ENCODE peak calls at places on chromosomes 16 and 17, in six cellular contexts. R is activated naive CD8-positive, alpha-beta T cell treated with anti-CD3 and anti-CD28 coated beads, Interleukin-2, amount 50 U/mL, for 24 hours; H is T-helper 1 cell; Q is GM18507; W is SHP77; E is caudate nucleus. C is an unnamed sample.

GRCh38 chr16:56423584-56424403 is 1.6 kb downstream of the AMFR start:
- DNase-seq in W (no peak), H (no peak), Q (no peak), R (no peak), E (no peak), C (no peak)

GRCh38 chr17:29557717-29558116 is 9.1 kb downstream of the ABHD15 start:
- DNase-seq in W (no peak), R (no peak), H (no peak), E (no peak), Q (no peak), C (no peak)

GRCh38 chr16:84369938-84370627 is 1.7 kb downstream of the ATP2C2 start:
- DNase-seq in R (no peak), H (no peak), Q (no peak), E (no peak), W (no peak), C (no peak)

GRCh38 chr16:88785106-88785924 is at the start of gene PIEZO1:
- DNase-seq in E (no peak), W (no peak), Q (no peak), H (peak), R (peak), C (peak)

GRCh38 chr16:57795431-57795878 is 6.8 kb downstream of the KIFC3 start:
- DNase-seq in R (no peak), H (no peak), W (peak), E (no peak), Q (peak), C (peak)

GRCh38 chr17:27424516-27424915 is 31.7 kb upstream of the KSR1 start:
- DNase-seq in E (no peak), R (no peak), W (no peak), Q (no peak), H (no peak), C (no peak)

GRCh38 chr16:71396589-71396988 is 38.1 kb downstream of the CALB2 start:
- DNase-seq in Q (no peak), W (no peak), E (no peak), R (no peak), H (no peak), C (no peak)

GRCh38 chr17:36650096-36650764 is 48.8 kb downstream of the MRM1 start:
- DNase-seq in W (no peak), E (no peak), H (no peak), Q (no peak), R (no peak), C (no peak)

GRCh38 chr16:65967376-65967775 is 399.1 kb upstream of the CDH5 start:
- DNase-seq in H (no peak), Q (no peak), W (no peak), E (no peak), R (no peak), C (no peak)

C was measured in GM12891.